ENCODE peak calls at places on chromosomes 1 and 21, in five cellular contexts. H, N, K, C and A are unnamed samples.
A peak's percentile ranks its signal among the peaks of the same experiment; 100 is the strongest.

GRCh38 chr1:71561729-71562128 is 480.9 kb upstream of the ZRANB2 start:
- DNase-seq in K (peak; percentile 37), H (no peak), C (no peak), N (no peak), A (no peak)

GRCh38 chr1:181062800-181063428 is 25.6 kb upstream of the IER5 start:
- DNase-seq in N (no peak), H (peak; percentile 27), K (peak; percentile 52), C (no peak), A (no peak)

GRCh38 chr1:85502625-85503083 is 37.7 kb upstream of the DDAH1 start:
- DNase-seq in N (no peak), K (peak; percentile 46), C (peak; percentile 74), H (no peak), A (no peak)

GRCh38 chr1:57983441-57983840 is 559.6 kb upstream of the DAB1 start:
- DNase-seq in H (no peak), K (no peak), N (no peak), C (no peak), A (no peak)

GRCh38 chr1:155479205-155479604 is 83.4 kb downstream of the ASH1L start:
- DNase-seq in C (no peak), H (no peak), K (no peak), N (no peak), A (no peak)

GRCh38 chr1:205967555-205968335 is 24.5 kb upstream of the SLC26A9 start:
- DNase-seq in N (no peak), H (no peak), K (no peak), C (no peak), A (no peak)

GRCh38 chr21:45607021-45607921 is 36.3 kb upstream of the PCBP3 start:
- DNase-seq in N (no peak), H (peak; percentile 31), K (no peak), C (peak; percentile 53), A (no peak)

GRCh38 chr1:206513312-206514111 is 6.2 kb downstream of the RASSF5 start:
- DNase-seq in N (no peak), C (peak; percentile 46), K (peak; percentile 56), H (no peak), A (no peak)

GRCh38 chr1:225677350-225678124 is 24.6 kb upstream of the ENAH start:
- DNase-seq in K (no peak), C (no peak), N (peak; percentile 69), H (no peak), A (no peak)

GRCh38 chr1:54326577-54327385 is 79.4 kb downstream of the SSBP3 start:
- DNase-seq in H (no peak), C (no peak), K (no peak), N (no peak), A (no peak)

GRCh38 chr1:201795066-201795465 is 33.9 kb upstream of the IPO9 start:
- DNase-seq in H (no peak), C (peak; percentile 17), K (no peak), N (no peak), A (no peak)

GRCh38 chr1:58166417-58166816 is 380.1 kb downstream of the OMA1 start:
- DNase-seq in N (no peak), H (no peak), C (no peak), K (no peak), A (no peak)

GRCh38 chr1:165411396-165411795 is 33.5 kb downstream of the RXRG start:
- DNase-seq in N (no peak), C (no peak), H (no peak), K (no peak), A (no peak)

GRCh38 chr1:3213730-3214129 is 144.7 kb downstream of the PRDM16 start:
- DNase-seq in C (no peak), H (no peak), K (no peak), N (no peak), A (no peak)

GRCh38 chr1:205375816-205376545 is 19.3 kb upstream of the KLHDC8A start:
- DNase-seq in H (no peak), K (no peak), C (peak; percentile 56), N (no peak), A (no peak)

GRCh38 chr1:182389619-182390047 is 2.0 kb downstream of the GLUL start:
- DNase-seq in H (no peak), N (no peak), K (no peak), C (peak; percentile 16), A (no peak)

GRCh38 chr1:33633019-33633801 is 160.8 kb downstream of the ZSCAN20 start:
- DNase-seq in K (peak; percentile 67), N (peak; percentile 96), C (peak; percentile 55), H (peak; percentile 81), A (peak; percentile 78)

GRCh38 chr1:154328318-154329151 is 3.2 kb downstream of the ATP8B2 start:
- DNase-seq in H (peak; percentile 89), K (no peak), N (peak; percentile 71), C (no peak), A (peak; percentile 86)

GRCh38 chr1:118949317-118949716 is 38.8 kb downstream of the TBX15 start:
- DNase-seq in H (no peak), C (peak; percentile 29), N (no peak), K (no peak), A (no peak)

GRCh38 chr1:205798577-205798976 is 14.4 kb downstream of the SLC41A1 start:
- DNase-seq in K (no peak), N (no peak), H (no peak), C (no peak), A (no peak)

GRCh38 chr1:108750476-108751191 is 4.2 kb downstream of the STXBP3 start:
- DNase-seq in N (no peak), H (no peak), K (no peak), C (no peak), A (no peak)

GRCh38 chr1:227777646-227778045 is 37.8 kb upstream of the PRSS38 start:
- DNase-seq in H (no peak), N (no peak), K (no peak), C (no peak), A (no peak)